ENCODE peak calls at places on chromosomes 2 and 18, in nine cellular contexts. U is M059J; S is H7; Y is DMS 273 treated with DMSO at 0.1 percent for 48 hours; E is effector CD4-positive, alpha-beta T cell; K is NCI-H2171; V is Panc1; Q is NCI-H146; I is stimulated activated CD8-positive, alpha-beta memory T cell treated with anti-CD3 and anti-CD28 coated beads, Interleukin-12 subunit alpha, Interleukin-12 subunit beta, amount 100 ng/mL, for 1 hour. Z is an unnamed sample.

GRCh38 chr18:48713302-48713701 is 174.5 kb downstream of the CTIF start:
- DNase-seq in U (no peak), S (no peak), Y (no peak), E (no peak), K (no peak), V (no peak), Q (no peak), I (no peak), Z (no peak)

GRCh38 chr2:46298522-46299351 is 1.5 kb downstream of the EPAS1 start:
- DNase-seq in U (peak; percentile 70), S (peak; percentile 80), Y (no peak), E (no peak), K (no peak), V (no peak), Q (peak; percentile 35), I (no peak), Z (peak; percentile 58)

GRCh38 chr2:77232909-77233308 is 289.3 kb downstream of the LRRTM4 start:
- DNase-seq in U (no peak), S (no peak), Y (no peak), E (no peak), K (no peak), V (no peak), Q (no peak), I (no peak), Z (no peak)

GRCh38 chr2:30583204-30583749 is 136.2 kb downstream of the LCLAT1 start:
- DNase-seq in U (no peak), S (no peak), Y (no peak), E (no peak), K (no peak), V (no peak), Q (no peak), I (no peak), Z (no peak)

GRCh38 chr2:46549159-46549902 is 70.0 kb downstream of the TMEM247 start:
- DNase-seq in U (no peak), S (no peak), Y (no peak), E (no peak), K (no peak), V (no peak), Q (no peak), I (no peak), Z (no peak)

GRCh38 chr2:26696352-26696816 is 3.9 kb downstream of the KCNK3 start:
- DNase-seq in U (peak; percentile 99), S (no peak), Y (no peak), E (no peak), K (no peak), V (peak; percentile 77), Q (no peak), I (no peak), Z (no peak)

GRCh38 chr2:239563561-239563960 is 162.7 kb upstream of the HDAC4 start:
- DNase-seq in U (no peak), S (no peak), Y (no peak), E (no peak), K (no peak), V (no peak), Q (no peak), I (no peak), Z (no peak)

GRCh38 chr2:1736997-1737480 is 7.3 kb downstream of the PXDN start:
- DNase-seq in U (peak; percentile 93), S (peak; percentile 13), Y (no peak), E (no peak), K (no peak), V (no peak), Q (no peak), I (no peak), Z (no peak)

GRCh38 chr2:46967990-46968647 is 52.5 kb upstream of the MCFD2 start:
- DNase-seq in U (peak; percentile 95), S (no peak), Y (no peak), E (no peak), K (no peak), V (no peak), Q (no peak), I (no peak), Z (no peak)

GRCh38 chr2:39593439-39594393 is 72.0 kb upstream of the TMEM178A start:
- DNase-seq in U (peak; percentile 77), S (peak; percentile 65), Y (peak; percentile 15), E (no peak), K (no peak), V (peak; percentile 18), Q (peak; percentile 85), I (no peak), Z (peak; percentile 68)

GRCh38 chr18:5890606-5891360 is 4.5 kb downstream of the TMEM200C start:
- DNase-seq in U (no peak), S (peak; percentile 92), Y (no peak), E (no peak), K (no peak), V (no peak), Q (no peak), I (no peak), Z (peak; percentile 84)

GRCh38 chr2:97733341-97734035 is 20.1 kb downstream of the ZAP70 start:
- DNase-seq in U (no peak), S (no peak), Y (no peak), E (no peak), K (no peak), V (no peak), Q (no peak), I (no peak), Z (no peak)

GRCh38 chr2:46014911-46015654 is 282.1 kb upstream of the EPAS1 start:
- DNase-seq in U (peak; percentile 77), S (peak; percentile 53), Y (no peak), E (no peak), K (no peak), V (no peak), Q (no peak), I (no peak), Z (peak; percentile 56)

GRCh38 chr18:60232541-60232940 is 140.0 kb downstream of the MC4R start:
- DNase-seq in U (peak; percentile 63), S (no peak), Y (no peak), E (no peak), K (no peak), V (peak; percentile 52), Q (no peak), I (no peak), Z (no peak)

GRCh38 chr2:162282765-162283425 is 35.6 kb downstream of the IFIH1 start:
- DNase-seq in U (no peak), S (no peak), Y (no peak), E (no peak), K (no peak), V (no peak), Q (no peak), I (no peak), Z (no peak)

GRCh38 chr2:32058130-32058529 is 5.2 kb upstream of the SPAST start:
- DNase-seq in U (peak; percentile 57), S (no peak), Y (no peak), E (no peak), K (no peak), V (no peak), Q (no peak), I (no peak), Z (no peak)

GRCh38 chr18:8938817-8939216 is 163.7 kb upstream of the NDUFV2 start:
- DNase-seq in U (no peak), S (no peak), Y (no peak), E (no peak), K (no peak), V (no peak), Q (no peak), I (no peak), Z (no peak)

GRCh38 chr2:226080323-226080722 is 680.8 kb downstream of the NYAP2 start:
- DNase-seq in U (peak; percentile 46), S (no peak), Y (no peak), E (no peak), K (no peak), V (no peak), Q (no peak), I (no peak), Z (no peak)

GRCh38 chr18:9596257-9596656 is 18.1 kb downstream of the PPP4R1 start:
- DNase-seq in U (no peak), S (no peak), Y (no peak), E (no peak), K (no peak), V (no peak), Q (no peak), I (no peak), Z (no peak)

GRCh38 chr2:68466778-68467076 is 367 bp downstream of the FBXO48 start:
- DNase-seq in U (no peak), S (no peak), Y (no peak), E (no peak), K (no peak), V (no peak), Q (no peak), I (no peak), Z (no peak)

GRCh38 chr2:206088248-206088647 is 2.3 kb upstream of the INO80D start:
- DNase-seq in U (no peak), S (no peak), Y (no peak), E (no peak), K (no peak), V (no peak), Q (no peak), I (no peak), Z (no peak)

GRCh38 chr2:30580394-30580793 is 133.3 kb downstream of the LCLAT1 start:
- DNase-seq in U (no peak), S (peak; percentile 15), Y (no peak), E (no peak), K (no peak), V (no peak), Q (no peak), I (no peak), Z (no peak)